ENCODE peak calls at places on chromosomes 7 and 10, in five cellular contexts. One of them, this sample, is unnamed.
A peak's percentile ranks its signal among the peaks of the same experiment; 100 is the strongest.

GRCh38 chr7:113606325-113606724 is 312.5 kb downstream of the PPP1R3A start:
- DNase-seq in stomach: no peak
- DNase-seq in NCI-H187: no peak
- DNase-seq in nephron progenitor cell: no peak
- DNase-seq in colonic mucosa: no peak
- DNase-seq in this sample: no peak

GRCh38 chr7:132932321-132933075 is 149.4 kb downstream of the CHCHD3 start:
- DNase-seq in colonic mucosa: no peak
- DNase-seq in stomach: no peak
- DNase-seq in nephron progenitor cell: no peak
- DNase-seq in NCI-H187: no peak
- DNase-seq in this sample: no peak

GRCh38 chr7:37943905-37944736 is 23.7 kb downstream of the EPDR1 start:
- DNase-seq in NCI-H187: no peak
- DNase-seq in nephron progenitor cell: no peak
- DNase-seq in stomach: no peak
- DNase-seq in colonic mucosa: no peak
- DNase-seq in this sample: no peak

GRCh38 chr7:77702451-77703219 is 6.4 kb downstream of the RSBN1L start:
- DNase-seq in NCI-H187: no peak
- DNase-seq in stomach: no peak
- DNase-seq in colonic mucosa: no peak
- DNase-seq in nephron progenitor cell: no peak
- DNase-seq in this sample: no peak

GRCh38 chr7:66554326-66554725 is 74.4 kb upstream of the KCTD7 start:
- DNase-seq in stomach: no peak
- DNase-seq in nephron progenitor cell: no peak
- DNase-seq in NCI-H187: no peak
- DNase-seq in colonic mucosa: no peak
- DNase-seq in this sample: no peak

GRCh38 chr10:46525177-46525823 is 31.2 kb downstream of the GPRIN2 start:
- DNase-seq in nephron progenitor cell: peak; percentile 15
- DNase-seq in NCI-H187: no peak
- DNase-seq in stomach: peak; percentile 24
- DNase-seq in colonic mucosa: no peak
- DNase-seq in this sample: no peak

GRCh38 chr7:25032774-25033743 is 53.1 kb upstream of the OSBPL3 start:
- DNase-seq in colonic mucosa: no peak
- DNase-seq in nephron progenitor cell: no peak
- DNase-seq in stomach: no peak
- DNase-seq in NCI-H187: no peak
- DNase-seq in this sample: no peak

GRCh38 chr10:116664631-116665030 is 43.9 kb downstream of the PNLIPRP2 start:
- DNase-seq in colonic mucosa: no peak
- DNase-seq in nephron progenitor cell: no peak
- DNase-seq in NCI-H187: no peak
- DNase-seq in stomach: no peak
- DNase-seq in this sample: no peak

GRCh38 chr7:7100432-7100849 is 81.9 kb upstream of the C1GALT1 start:
- DNase-seq in stomach: no peak
- DNase-seq in colonic mucosa: no peak
- DNase-seq in NCI-H187: peak; percentile 27
- DNase-seq in nephron progenitor cell: no peak
- DNase-seq in this sample: no peak

GRCh38 chr7:22001345-22002004 is 55.8 kb upstream of the CDCA7L start:
- DNase-seq in NCI-H187: no peak
- DNase-seq in stomach: no peak
- DNase-seq in colonic mucosa: peak; percentile 35
- DNase-seq in nephron progenitor cell: peak; percentile 26
- DNase-seq in this sample: no peak

GRCh38 chr7:116492654-116493109 is 6.9 kb upstream of the CAV2 start:
- DNase-seq in stomach: no peak
- DNase-seq in nephron progenitor cell: no peak
- DNase-seq in NCI-H187: no peak
- DNase-seq in colonic mucosa: no peak
- DNase-seq in this sample: no peak

GRCh38 chr7:50676079-50676478 is 106.6 kb downstream of the GRB10 start:
- DNase-seq in NCI-H187: no peak
- DNase-seq in nephron progenitor cell: no peak
- DNase-seq in stomach: no peak
- DNase-seq in colonic mucosa: no peak
- DNase-seq in this sample: no peak

GRCh38 chr7:16403475-16403874 is 17.9 kb downstream of the CRPPA start:
- DNase-seq in colonic mucosa: no peak
- DNase-seq in NCI-H187: no peak
- DNase-seq in nephron progenitor cell: no peak
- DNase-seq in stomach: no peak
- DNase-seq in this sample: no peak

GRCh38 chr7:43637114-43637806 is 54.4 kb downstream of the STK17A start:
- DNase-seq in stomach: no peak
- DNase-seq in nephron progenitor cell: no peak
- DNase-seq in colonic mucosa: no peak
- DNase-seq in NCI-H187: no peak
- DNase-seq in this sample: no peak

GRCh38 chr7:46169384-46169755 is 248.3 kb upstream of the IGFBP3 start:
- DNase-seq in NCI-H187: no peak
- DNase-seq in colonic mucosa: no peak
- DNase-seq in nephron progenitor cell: no peak
- DNase-seq in stomach: no peak
- DNase-seq in this sample: no peak

GRCh38 chr7:23685770-23686169 is 5.8 kb downstream of the FAM221A start:
- DNase-seq in colonic mucosa: no peak
- DNase-seq in nephron progenitor cell: no peak
- DNase-seq in NCI-H187: no peak
- DNase-seq in stomach: no peak
- DNase-seq in this sample: no peak

GRCh38 chr7:133054167-133054840 is 27.6 kb downstream of the CHCHD3 start:
- DNase-seq in NCI-H187: no peak
- DNase-seq in colonic mucosa: no peak
- DNase-seq in nephron progenitor cell: no peak
- DNase-seq in stomach: no peak
- DNase-seq in this sample: no peak

GRCh38 chr10:13882112-13882711 is 295.4 kb downstream of the PRPF18 start:
- DNase-seq in nephron progenitor cell: no peak
- DNase-seq in NCI-H187: no peak
- DNase-seq in stomach: no peak
- DNase-seq in colonic mucosa: no peak
- DNase-seq in this sample: no peak

GRCh38 chr7:29360633-29361625 is 166.4 kb downstream of the CHN2 start:
- DNase-seq in nephron progenitor cell: no peak
- DNase-seq in NCI-H187: no peak
- DNase-seq in colonic mucosa: no peak
- DNase-seq in stomach: no peak
- DNase-seq in this sample: no peak

GRCh38 chr7:22995011-22995410 is 18.9 kb downstream of the HYCC1 start:
- DNase-seq in nephron progenitor cell: no peak
- DNase-seq in NCI-H187: no peak
- DNase-seq in stomach: no peak
- DNase-seq in colonic mucosa: no peak
- DNase-seq in this sample: no peak

GRCh38 chr10:46223626-46224413 is 63.0 kb upstream of the ANTXRL start:
- DNase-seq in NCI-H187: no peak
- DNase-seq in nephron progenitor cell: no peak
- DNase-seq in colonic mucosa: peak; percentile 11
- DNase-seq in stomach: no peak
- DNase-seq in this sample: no peak

GRCh38 chr7:155280446-155281410 is 16.9 kb upstream of the INSIG1 start:
- DNase-seq in NCI-H187: no peak
- DNase-seq in colonic mucosa: no peak
- DNase-seq in nephron progenitor cell: no peak
- DNase-seq in stomach: no peak
- DNase-seq in this sample: no peak

GRCh38 chr7:72924748-72925545 is at the start of gene POM121:
- DNase-seq in colonic mucosa: peak; percentile 86
- DNase-seq in stomach: peak; percentile 90
- DNase-seq in NCI-H187: peak; percentile 83
- DNase-seq in nephron progenitor cell: peak; percentile 85
- DNase-seq in this sample: peak; percentile 83

GRCh38 chr10:80609331-80609730 is 71.6 kb downstream of the SH2D4B start:
- DNase-seq in NCI-H187: no peak
- DNase-seq in colonic mucosa: no peak
- DNase-seq in nephron progenitor cell: no peak
- DNase-seq in stomach: no peak
- DNase-seq in this sample: no peak

GRCh38 chr10:28906011-28906411 is 228.7 kb downstream of the BAMBI start:
- DNase-seq in nephron progenitor cell: no peak
- DNase-seq in NCI-H187: no peak
- DNase-seq in stomach: no peak
- DNase-seq in colonic mucosa: no peak
- DNase-seq in this sample: no peak

GRCh38 chr7:155643804-155644177 is 670 bp upstream of the RBM33 start:
- DNase-seq in colonic mucosa: no peak
- DNase-seq in NCI-H187: no peak
- DNase-seq in stomach: no peak
- DNase-seq in nephron progenitor cell: peak; percentile 70
- DNase-seq in this sample: no peak

GRCh38 chr7:121369462-121369861 is 26.6 kb downstream of the FAM3C start:
- DNase-seq in colonic mucosa: peak; percentile 27
- DNase-seq in nephron progenitor cell: no peak
- DNase-seq in NCI-H187: no peak
- DNase-seq in stomach: no peak
- DNase-seq in this sample: no peak

GRCh38 chr10:27716521-27716920 is 29.1 kb downstream of the MKX start:
- DNase-seq in NCI-H187: no peak
- DNase-seq in nephron progenitor cell: no peak
- DNase-seq in stomach: no peak
- DNase-seq in colonic mucosa: no peak
- DNase-seq in this sample: no peak

GRCh38 chr10:119509909-119510451 is 32.5 kb downstream of the RGS10 start:
- DNase-seq in stomach: peak; percentile 73
- DNase-seq in nephron progenitor cell: no peak
- DNase-seq in colonic mucosa: no peak
- DNase-seq in NCI-H187: no peak
- DNase-seq in this sample: no peak

GRCh38 chr10:34194259-34194658 is 620.8 kb downstream of the PARD3 start:
- DNase-seq in nephron progenitor cell: no peak
- DNase-seq in NCI-H187: no peak
- DNase-seq in stomach: no peak
- DNase-seq in colonic mucosa: no peak
- DNase-seq in this sample: no peak

GRCh38 chr10:105328441-105328840 is 687.4 kb downstream of the SORCS3 start:
- DNase-seq in stomach: no peak
- DNase-seq in NCI-H187: no peak
- DNase-seq in colonic mucosa: no peak
- DNase-seq in nephron progenitor cell: no peak
- DNase-seq in this sample: no peak

GRCh38 chr10:133520193-133520738 is 6.9 kb upstream of the CYP2E1 start:
- DNase-seq in NCI-H187: no peak
- DNase-seq in stomach: peak; percentile 90
- DNase-seq in nephron progenitor cell: peak; percentile 30
- DNase-seq in colonic mucosa: peak; percentile 88
- DNase-seq in this sample: peak; percentile 85